ENCODE peak calls at places on chromosomes 3 and 15, in ten cellular contexts. One of them, this sample, is unnamed.
A peak's percentile ranks its signal among the peaks of the same experiment; 100 is the strongest.

GRCh38 chr15:96327155-96327741 is 3.3 kb upstream of the NR2F2 start:
- DNase-seq in sigmoid colon: no peak
- DNase-seq in stomach: no peak
- DNase-seq in IMR-90: peak; percentile 93
- DNase-seq in ovary: no peak
- DNase-seq in uterus: peak; percentile 22
- DNase-seq in suprapubic skin: no peak
- DNase-seq in thyroid gland: no peak
- DNase-seq in A549: peak; percentile 82
- DNase-seq in HCT116: peak; percentile 73
- DNase-seq in this sample: peak; percentile 56

GRCh38 chr15:66775127-66776105 is 73.4 kb downstream of the SMAD6 start:
- DNase-seq in sigmoid colon: peak; percentile 71
- DNase-seq in stomach: no peak
- DNase-seq in IMR-90: no peak
- DNase-seq in ovary: peak; percentile 77
- DNase-seq in uterus: peak; percentile 59
- DNase-seq in suprapubic skin: no peak
- DNase-seq in thyroid gland: peak; percentile 91
- DNase-seq in A549: no peak
- DNase-seq in HCT116: no peak
- DNase-seq in this sample: no peak

GRCh38 chr3:14403636-14404395 is 1.4 kb downstream of the SLC6A6 start:
- DNase-seq in sigmoid colon: no peak
- DNase-seq in stomach: peak; percentile 58
- DNase-seq in IMR-90: no peak
- DNase-seq in ovary: peak; percentile 79
- DNase-seq in uterus: peak; percentile 83
- DNase-seq in suprapubic skin: no peak
- DNase-seq in thyroid gland: peak; percentile 83
- DNase-seq in A549: no peak
- DNase-seq in HCT116: no peak
- DNase-seq in this sample: peak; percentile 78

GRCh38 chr3:119809249-119810017 is 27.5 kb downstream of the NR1I2 start:
- DNase-seq in sigmoid colon: no peak
- DNase-seq in stomach: no peak
- DNase-seq in IMR-90: no peak
- DNase-seq in ovary: no peak
- DNase-seq in uterus: no peak
- DNase-seq in suprapubic skin: no peak
- DNase-seq in thyroid gland: peak; percentile 12
- DNase-seq in A549: no peak
- DNase-seq in HCT116: no peak
- DNase-seq in this sample: no peak

GRCh38 chr15:32104061-32104980 is 74.0 kb downstream of the CHRNA7 start:
- DNase-seq in sigmoid colon: no peak
- DNase-seq in stomach: no peak
- DNase-seq in IMR-90: no peak
- DNase-seq in ovary: no peak
- DNase-seq in uterus: no peak
- DNase-seq in suprapubic skin: no peak
- DNase-seq in thyroid gland: no peak
- DNase-seq in A549: no peak
- DNase-seq in HCT116: no peak
- DNase-seq in this sample: no peak

GRCh38 chr3:66537735-66538134 is 36.9 kb upstream of the LRIG1 start:
- DNase-seq in sigmoid colon: no peak
- DNase-seq in stomach: no peak
- DNase-seq in IMR-90: no peak
- DNase-seq in ovary: no peak
- DNase-seq in uterus: no peak
- DNase-seq in suprapubic skin: no peak
- DNase-seq in thyroid gland: no peak
- DNase-seq in A549: no peak
- DNase-seq in HCT116: no peak
- DNase-seq in this sample: no peak

GRCh38 chr15:97189152-97189551 is 771.4 kb upstream of the ARRDC4 start:
- DNase-seq in sigmoid colon: no peak
- DNase-seq in stomach: no peak
- DNase-seq in IMR-90: no peak
- DNase-seq in ovary: no peak
- DNase-seq in uterus: no peak
- DNase-seq in suprapubic skin: no peak
- DNase-seq in thyroid gland: no peak
- DNase-seq in A549: no peak
- DNase-seq in HCT116: no peak
- DNase-seq in this sample: no peak

GRCh38 chr3:72492240-72492639 is 356.0 kb downstream of the SHQ1 start:
- DNase-seq in sigmoid colon: peak; percentile 72
- DNase-seq in stomach: no peak
- DNase-seq in IMR-90: peak; percentile 92
- DNase-seq in ovary: no peak
- DNase-seq in uterus: peak; percentile 23
- DNase-seq in suprapubic skin: peak; percentile 91
- DNase-seq in thyroid gland: peak; percentile 12
- DNase-seq in A549: no peak
- DNase-seq in HCT116: no peak
- DNase-seq in this sample: peak; percentile 96

GRCh38 chr3:106560451-106560966 is 691.7 kb upstream of the CBLB start:
- DNase-seq in sigmoid colon: no peak
- DNase-seq in stomach: no peak
- DNase-seq in IMR-90: peak; percentile 71
- DNase-seq in ovary: no peak
- DNase-seq in uterus: no peak
- DNase-seq in suprapubic skin: no peak
- DNase-seq in thyroid gland: no peak
- DNase-seq in A549: peak; percentile 6
- DNase-seq in HCT116: no peak
- DNase-seq in this sample: no peak

GRCh38 chr3:39189648-39190269 is 2.6 kb downstream of the XIRP1 start:
- DNase-seq in sigmoid colon: peak; percentile 75
- DNase-seq in stomach: peak; percentile 79
- DNase-seq in IMR-90: peak; percentile 64
- DNase-seq in ovary: peak; percentile 56
- DNase-seq in uterus: peak; percentile 56
- DNase-seq in suprapubic skin: no peak
- DNase-seq in thyroid gland: peak; percentile 83
- DNase-seq in A549: peak; percentile 71
- DNase-seq in HCT116: peak; percentile 53
- DNase-seq in this sample: peak; percentile 76

GRCh38 chr15:70761931-70762468 is 1.4 kb downstream of the UACA start:
- DNase-seq in sigmoid colon: no peak
- DNase-seq in stomach: no peak
- DNase-seq in IMR-90: no peak
- DNase-seq in ovary: no peak
- DNase-seq in uterus: no peak
- DNase-seq in suprapubic skin: no peak
- DNase-seq in thyroid gland: no peak
- DNase-seq in A549: no peak
- DNase-seq in HCT116: no peak
- DNase-seq in this sample: no peak

GRCh38 chr15:64877435-64877834 is 34.3 kb upstream of the ANKDD1A start:
- DNase-seq in sigmoid colon: peak; percentile 86
- DNase-seq in stomach: peak; percentile 53
- DNase-seq in IMR-90: no peak
- DNase-seq in ovary: peak; percentile 85
- DNase-seq in uterus: peak; percentile 51
- DNase-seq in suprapubic skin: peak; percentile 83
- DNase-seq in thyroid gland: peak; percentile 44
- DNase-seq in A549: no peak
- DNase-seq in HCT116: no peak
- DNase-seq in this sample: peak; percentile 96

GRCh38 chr15:28243399-28243798 is 78.6 kb downstream of the HERC2 start:
- DNase-seq in sigmoid colon: no peak
- DNase-seq in stomach: no peak
- DNase-seq in IMR-90: no peak
- DNase-seq in ovary: no peak
- DNase-seq in uterus: no peak
- DNase-seq in suprapubic skin: no peak
- DNase-seq in thyroid gland: no peak
- DNase-seq in A549: no peak
- DNase-seq in HCT116: no peak
- DNase-seq in this sample: no peak

GRCh38 chr3:42262525-42262924 is 3.5 kb downstream of the CCK start:
- DNase-seq in sigmoid colon: no peak
- DNase-seq in stomach: no peak
- DNase-seq in IMR-90: peak; percentile 80
- DNase-seq in ovary: no peak
- DNase-seq in uterus: no peak
- DNase-seq in suprapubic skin: no peak
- DNase-seq in thyroid gland: no peak
- DNase-seq in A549: peak; percentile 14
- DNase-seq in HCT116: peak; percentile 13
- DNase-seq in this sample: no peak

DNA sequence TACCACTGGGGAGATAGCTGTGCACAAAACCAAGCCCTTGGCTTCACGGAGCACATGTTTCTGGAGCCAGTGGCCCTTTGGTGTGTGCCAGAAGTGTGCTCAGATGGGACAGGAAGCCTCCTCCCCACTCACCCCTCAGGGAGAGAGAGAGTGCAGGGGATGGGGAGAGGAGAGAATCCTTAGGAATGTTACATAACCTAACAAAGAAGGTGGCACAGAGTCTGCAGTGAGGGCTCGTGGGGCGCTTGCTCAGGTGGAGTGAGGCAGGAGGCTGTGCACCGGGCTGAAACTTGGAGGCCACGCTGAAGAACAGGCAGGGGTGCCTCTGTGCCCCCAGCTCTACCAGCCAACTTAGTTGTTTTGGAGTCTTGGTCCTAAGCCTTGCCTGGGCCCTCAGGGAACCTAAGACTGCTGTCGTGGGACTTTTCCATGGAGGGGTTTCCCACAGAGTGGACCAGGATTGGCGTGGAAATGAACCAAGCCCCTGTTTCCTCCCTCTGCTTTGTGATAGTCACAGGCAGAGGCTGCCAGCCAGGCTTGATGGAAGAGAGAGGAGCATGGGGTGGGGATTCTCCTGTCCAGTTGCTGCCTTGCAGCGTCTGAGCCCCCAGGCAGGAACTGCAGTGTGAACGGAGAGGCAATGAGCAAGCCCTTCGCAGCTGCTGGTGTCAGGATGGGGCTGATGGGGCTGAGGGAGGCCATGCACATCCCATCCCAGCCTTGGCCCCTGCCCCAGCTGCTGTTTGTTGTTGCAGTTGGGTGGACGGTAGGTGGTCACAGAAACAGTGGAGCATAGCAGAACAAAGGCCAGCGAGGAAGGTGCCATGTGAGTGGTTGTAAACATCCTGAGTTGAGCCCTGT is 32.7 kb downstream of the PDIA5 start:
- DNase-seq in sigmoid colon: no peak
- DNase-seq in stomach: no peak
- DNase-seq in IMR-90: no peak
- DNase-seq in ovary: no peak
- DNase-seq in uterus: no peak
- DNase-seq in suprapubic skin: peak; percentile 34
- DNase-seq in thyroid gland: no peak
- DNase-seq in A549: no peak
- DNase-seq in HCT116: no peak
- DNase-seq in this sample: no peak
- H3K27ac ChIP-seq in sigmoid colon: peak overlapping the region; percentile 80
- H3K27ac ChIP-seq in stomach: no peak overlapping the region
- H3K27ac ChIP-seq in IMR-90: no peak overlapping the region
- H3K27ac ChIP-seq in ovary: no peak overlapping the region
- H3K27ac ChIP-seq in uterus: no peak overlapping the region
- H3K27ac ChIP-seq in suprapubic skin: no peak overlapping the region
- H3K27ac ChIP-seq in thyroid gland: no peak overlapping the region
- H3K27ac ChIP-seq in A549: no peak overlapping the region
- H3K27ac ChIP-seq in HCT116: no peak overlapping the region
- H3K27ac ChIP-seq in this sample: no peak overlapping the region

DNA sequence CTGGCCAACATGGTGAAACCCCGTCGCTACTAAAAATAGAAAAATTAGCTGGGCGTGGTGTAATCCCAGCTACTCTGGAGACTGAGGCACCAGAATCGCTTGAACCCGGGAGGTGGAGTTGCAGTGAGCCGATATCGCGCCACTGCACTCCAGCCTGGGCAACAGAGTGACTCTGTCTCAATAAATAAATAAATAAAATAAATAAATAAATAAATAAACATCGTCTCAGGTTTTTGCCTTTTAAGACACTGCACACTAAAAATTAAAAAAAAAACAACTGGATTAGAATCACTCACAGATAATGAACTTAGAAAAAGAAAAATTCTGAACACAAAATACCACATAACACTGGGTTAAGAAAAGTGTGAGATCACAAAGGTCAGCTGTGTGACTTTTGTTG is 2.4 kb downstream of the ZBTB11 start:
- DNase-seq in sigmoid colon: no peak
- DNase-seq in stomach: no peak
- DNase-seq in IMR-90: no peak
- DNase-seq in ovary: no peak
- DNase-seq in uterus: no peak
- DNase-seq in suprapubic skin: no peak
- DNase-seq in thyroid gland: no peak
- DNase-seq in A549: no peak
- DNase-seq in HCT116: no peak
- DNase-seq in this sample: no peak
- TF ChIP-seq POLR2A in sigmoid colon: no peak
- TF ChIP-seq POLR2A in stomach: no peak
- TF ChIP-seq POLR2A in IMR-90: no peak
- TF ChIP-seq POLR2A in ovary: no peak
- TF ChIP-seq POLR2A in uterus: no peak
- TF ChIP-seq POLR2A in suprapubic skin: no peak
- TF ChIP-seq POLR2A in thyroid gland: no peak
- TF ChIP-seq POLR2A in A549: no peak
- TF ChIP-seq POLR2A in HCT116: no peak
- TF ChIP-seq POLR2A in this sample: no peak

DNA sequence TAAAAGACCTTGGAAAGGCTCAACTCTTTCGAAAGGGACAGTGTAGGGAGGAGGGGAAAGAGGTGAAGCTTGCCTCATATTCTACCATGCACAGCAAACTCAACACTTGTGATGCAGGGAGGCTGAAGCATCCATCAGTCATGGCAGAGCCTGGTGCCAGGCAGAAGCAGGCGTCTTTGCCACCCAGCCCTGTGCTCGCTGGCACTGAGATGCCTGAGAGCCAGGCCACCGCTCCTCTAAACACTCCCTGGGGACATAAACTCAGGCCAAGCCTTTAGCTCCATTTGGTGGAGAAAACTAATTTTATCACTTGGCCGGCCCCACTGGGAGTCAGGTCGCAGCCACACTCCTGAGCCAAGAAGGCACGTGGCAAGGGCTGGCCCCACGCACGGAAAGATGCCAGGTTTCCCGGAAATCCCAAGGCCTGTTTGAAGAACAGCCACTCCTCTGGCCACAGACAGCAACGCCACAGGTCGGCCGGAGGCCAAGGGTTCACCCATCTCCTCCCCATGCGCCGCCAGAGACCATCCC is 30.7 kb downstream of the XXYLT1 start:
- DNase-seq in sigmoid colon: peak; percentile 80
- DNase-seq in stomach: no peak
- DNase-seq in IMR-90: no peak
- DNase-seq in ovary: peak; percentile 59
- DNase-seq in uterus: peak; percentile 83
- DNase-seq in suprapubic skin: no peak
- DNase-seq in thyroid gland: peak; percentile 29
- DNase-seq in A549: no peak
- DNase-seq in HCT116: no peak
- DNase-seq in this sample: peak; percentile 68
- H3K27ac ChIP-seq in sigmoid colon: peak overlapping the region; percentile 93
- H3K27ac ChIP-seq in stomach: peak overlapping the region; percentile 36
- H3K27ac ChIP-seq in IMR-90: no peak overlapping the region
- H3K27ac ChIP-seq in ovary: no peak overlapping the region
- H3K27ac ChIP-seq in uterus: peak overlapping the region; percentile 70
- H3K27ac ChIP-seq in suprapubic skin: peak overlapping the region; percentile 84
- H3K27ac ChIP-seq in thyroid gland: no peak overlapping the region
- H3K27ac ChIP-seq in A549: no peak overlapping the region
- H3K27ac ChIP-seq in HCT116: no peak overlapping the region
- H3K27ac ChIP-seq in this sample: peak overlapping the region; percentile 7

GRCh38 chr15:74489518-74490338 is 28.8 kb upstream of the UBL7 start:
- DNase-seq in sigmoid colon: no peak
- DNase-seq in stomach: peak; percentile 46
- DNase-seq in IMR-90: peak; percentile 49
- DNase-seq in ovary: peak; percentile 38
- DNase-seq in uterus: peak; percentile 24
- DNase-seq in suprapubic skin: peak; percentile 60
- DNase-seq in thyroid gland: peak; percentile 59
- DNase-seq in A549: peak; percentile 58
- DNase-seq in HCT116: peak; percentile 48
- DNase-seq in this sample: peak; percentile 31
- TF ChIP-seq POLR2A in sigmoid colon: no peak
- TF ChIP-seq POLR2A in stomach: no peak
- TF ChIP-seq POLR2A in IMR-90: no peak
- TF ChIP-seq POLR2A in ovary: no peak
- TF ChIP-seq POLR2A in uterus: no peak
- TF ChIP-seq POLR2A in suprapubic skin: no peak
- TF ChIP-seq POLR2A in thyroid gland: no peak
- TF ChIP-seq POLR2A in A549: no peak
- TF ChIP-seq POLR2A in HCT116: no peak
- TF ChIP-seq POLR2A in this sample: no peak